ENCODE peak calls at places on chromosomes 4 and X, in five cellular contexts. One of them, this sample, is unnamed.

GRCh38 chr4:93359609-93360008 is 468.9 kb upstream of the ATOH1 start:
- DNase-seq in activated CD8-positive, alpha-beta T cell treated with anti-CD3 and anti-CD28 coated beads for 36 hours: no peak
- DNase-seq in GM13977: no peak
- DNase-seq in CD4-positive, alpha-beta T cell: no peak
- DNase-seq in upper lobe of right lung: no peak
- DNase-seq in this sample: no peak

GRCh38 chr4:183989471-183989870 is 84.4 kb downstream of the STOX2 start:
- DNase-seq in GM13977: no peak
- DNase-seq in upper lobe of right lung: no peak
- DNase-seq in activated CD8-positive, alpha-beta T cell treated with anti-CD3 and anti-CD28 coated beads for 36 hours: no peak
- DNase-seq in CD4-positive, alpha-beta T cell: no peak
- DNase-seq in this sample: no peak

GRCh38 chrX:24768556-24768955 is 74.8 kb downstream of the POLA1 start:
- DNase-seq in GM13977: no peak
- DNase-seq in upper lobe of right lung: no peak
- DNase-seq in CD4-positive, alpha-beta T cell: no peak
- DNase-seq in activated CD8-positive, alpha-beta T cell treated with anti-CD3 and anti-CD28 coated beads for 36 hours: no peak
- DNase-seq in this sample: no peak

GRCh38 chr4:114780205-114780604 is 181.6 kb downstream of the UGT8 start:
- DNase-seq in activated CD8-positive, alpha-beta T cell treated with anti-CD3 and anti-CD28 coated beads for 36 hours: no peak
- DNase-seq in upper lobe of right lung: no peak
- DNase-seq in CD4-positive, alpha-beta T cell: no peak
- DNase-seq in GM13977: no peak
- DNase-seq in this sample: no peak

GRCh38 chr4:88569944-88570455 is 22.3 kb upstream of the HERC3 start:
- DNase-seq in activated CD8-positive, alpha-beta T cell treated with anti-CD3 and anti-CD28 coated beads for 36 hours: no peak
- DNase-seq in GM13977: no peak
- DNase-seq in CD4-positive, alpha-beta T cell: no peak
- DNase-seq in upper lobe of right lung: no peak
- DNase-seq in this sample: no peak

GRCh38 chrX:54994099-54994498 is at the start of gene PFKFB1:
- DNase-seq in activated CD8-positive, alpha-beta T cell treated with anti-CD3 and anti-CD28 coated beads for 36 hours: no peak
- DNase-seq in CD4-positive, alpha-beta T cell: no peak
- DNase-seq in GM13977: no peak
- DNase-seq in upper lobe of right lung: no peak
- DNase-seq in this sample: no peak

GRCh38 chr4:124980276-124980752 is 267.8 kb upstream of the ANKRD50 start:
- DNase-seq in activated CD8-positive, alpha-beta T cell treated with anti-CD3 and anti-CD28 coated beads for 36 hours: no peak
- DNase-seq in GM13977: no peak
- DNase-seq in CD4-positive, alpha-beta T cell: no peak
- DNase-seq in upper lobe of right lung: no peak
- DNase-seq in this sample: no peak

GRCh38 chr4:73653695-73654106 is 33.5 kb upstream of the RASSF6 start:
- DNase-seq in upper lobe of right lung: no peak
- DNase-seq in GM13977: peak
- DNase-seq in CD4-positive, alpha-beta T cell: no peak
- DNase-seq in activated CD8-positive, alpha-beta T cell treated with anti-CD3 and anti-CD28 coated beads for 36 hours: peak
- DNase-seq in this sample: peak

GRCh38 chrX:17563076-17563475 is 174.2 kb upstream of the SCML1 start:
- DNase-seq in CD4-positive, alpha-beta T cell: no peak
- DNase-seq in upper lobe of right lung: no peak
- DNase-seq in GM13977: no peak
- DNase-seq in activated CD8-positive, alpha-beta T cell treated with anti-CD3 and anti-CD28 coated beads for 36 hours: no peak
- DNase-seq in this sample: no peak

GRCh38 chrX:132292753-132293152 is 73.5 kb upstream of the RAP2C start:
- DNase-seq in GM13977: peak
- DNase-seq in activated CD8-positive, alpha-beta T cell treated with anti-CD3 and anti-CD28 coated beads for 36 hours: peak
- DNase-seq in upper lobe of right lung: no peak
- DNase-seq in CD4-positive, alpha-beta T cell: no peak
- DNase-seq in this sample: peak

GRCh38 chr4:119124314-119124713 is 11.3 kb upstream of the MYOZ2 start:
- DNase-seq in GM13977: no peak
- DNase-seq in CD4-positive, alpha-beta T cell: no peak
- DNase-seq in upper lobe of right lung: no peak
- DNase-seq in activated CD8-positive, alpha-beta T cell treated with anti-CD3 and anti-CD28 coated beads for 36 hours: no peak
- DNase-seq in this sample: no peak

GRCh38 chr4:26574563-26574962 is 9.3 kb upstream of the TBC1D19 start:
- DNase-seq in CD4-positive, alpha-beta T cell: no peak
- DNase-seq in GM13977: no peak
- DNase-seq in activated CD8-positive, alpha-beta T cell treated with anti-CD3 and anti-CD28 coated beads for 36 hours: no peak
- DNase-seq in upper lobe of right lung: no peak
- DNase-seq in this sample: no peak

GRCh38 chr4:152482211-152482610 is 53.7 kb downstream of the FBXW7 start:
- DNase-seq in upper lobe of right lung: no peak
- DNase-seq in CD4-positive, alpha-beta T cell: no peak
- DNase-seq in activated CD8-positive, alpha-beta T cell treated with anti-CD3 and anti-CD28 coated beads for 36 hours: no peak
- DNase-seq in GM13977: no peak
- DNase-seq in this sample: no peak

GRCh38 chr4:80266267-80266901 is at the start of gene FGF5:
- DNase-seq in activated CD8-positive, alpha-beta T cell treated with anti-CD3 and anti-CD28 coated beads for 36 hours: peak
- DNase-seq in CD4-positive, alpha-beta T cell: no peak
- DNase-seq in GM13977: no peak
- DNase-seq in upper lobe of right lung: peak
- DNase-seq in this sample: peak

GRCh38 chr4:137180349-137180748 is 351.9 kb downstream of the PCDH18 start:
- DNase-seq in GM13977: no peak
- DNase-seq in upper lobe of right lung: no peak
- DNase-seq in activated CD8-positive, alpha-beta T cell treated with anti-CD3 and anti-CD28 coated beads for 36 hours: no peak
- DNase-seq in CD4-positive, alpha-beta T cell: no peak
- DNase-seq in this sample: no peak

GRCh38 chr4:6228158-6229067 is 28.1 kb upstream of the JAKMIP1 start:
- DNase-seq in upper lobe of right lung: no peak
- DNase-seq in GM13977: no peak
- DNase-seq in CD4-positive, alpha-beta T cell: no peak
- DNase-seq in activated CD8-positive, alpha-beta T cell treated with anti-CD3 and anti-CD28 coated beads for 36 hours: no peak
- DNase-seq in this sample: no peak

GRCh38 chr4:117239434-117239833 is 154.1 kb upstream of the TRAM1L1 start:
- DNase-seq in CD4-positive, alpha-beta T cell: no peak
- DNase-seq in GM13977: no peak
- DNase-seq in activated CD8-positive, alpha-beta T cell treated with anti-CD3 and anti-CD28 coated beads for 36 hours: no peak
- DNase-seq in upper lobe of right lung: no peak
- DNase-seq in this sample: no peak

GRCh38 chr4:188307591-188307990 is 168.3 kb downstream of the TRIML1 start:
- DNase-seq in GM13977: no peak
- DNase-seq in CD4-positive, alpha-beta T cell: no peak
- DNase-seq in upper lobe of right lung: no peak
- DNase-seq in activated CD8-positive, alpha-beta T cell treated with anti-CD3 and anti-CD28 coated beads for 36 hours: no peak
- DNase-seq in this sample: no peak

DNA sequence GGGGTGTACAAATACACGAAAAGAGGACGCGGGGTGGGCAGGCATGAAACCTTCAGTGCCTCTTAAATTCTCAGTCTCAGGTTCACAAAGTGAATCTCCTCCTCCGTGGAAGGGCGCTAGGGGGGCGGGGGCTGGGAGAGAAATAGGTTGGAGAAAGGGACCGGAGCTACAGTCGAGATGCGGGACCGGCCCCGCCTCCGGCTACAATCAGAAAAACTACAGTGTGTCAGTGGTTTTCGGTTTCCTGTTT is 3.4 kb downstream of the MAML3 start:
- DNase-seq in activated CD8-positive, alpha-beta T cell treated with anti-CD3 and anti-CD28 coated beads for 36 hours: no peak
- DNase-seq in upper lobe of right lung: no peak
- DNase-seq in CD4-positive, alpha-beta T cell: peak
- DNase-seq in GM13977: no peak
- DNase-seq in this sample: no peak
- TF ChIP-seq CTCF in activated CD8-positive, alpha-beta T cell treated with anti-CD3 and anti-CD28 coated beads for 36 hours: no peak
- TF ChIP-seq CTCF in upper lobe of right lung: no peak
- TF ChIP-seq CTCF in CD4-positive, alpha-beta T cell: no peak
- TF ChIP-seq CTCF in GM13977: no peak
- TF ChIP-seq CTCF in this sample: no peak

GRCh38 chrX:71622347-71623104 is 4.2 kb upstream of the CXCR3 start:
- DNase-seq in GM13977: peak
- DNase-seq in upper lobe of right lung: peak
- DNase-seq in activated CD8-positive, alpha-beta T cell treated with anti-CD3 and anti-CD28 coated beads for 36 hours: peak
- DNase-seq in CD4-positive, alpha-beta T cell: peak
- DNase-seq in this sample: peak
- TF ChIP-seq CTCF in GM13977: no peak
- TF ChIP-seq CTCF in upper lobe of right lung: peak
- TF ChIP-seq CTCF in activated CD8-positive, alpha-beta T cell treated with anti-CD3 and anti-CD28 coated beads for 36 hours: no peak
- TF ChIP-seq CTCF in CD4-positive, alpha-beta T cell: no peak
- TF ChIP-seq CTCF in this sample: no peak

GRCh38 chrX:8820910-8821527 is 19.8 kb upstream of the FAM9A start:
- DNase-seq in upper lobe of right lung: no peak
- DNase-seq in CD4-positive, alpha-beta T cell: no peak
- DNase-seq in GM13977: no peak
- DNase-seq in activated CD8-positive, alpha-beta T cell treated with anti-CD3 and anti-CD28 coated beads for 36 hours: peak
- DNase-seq in this sample: no peak
- TF ChIP-seq CTCF in upper lobe of right lung: no peak
- TF ChIP-seq CTCF in CD4-positive, alpha-beta T cell: no peak
- TF ChIP-seq CTCF in GM13977: no peak
- TF ChIP-seq CTCF in activated CD8-positive, alpha-beta T cell treated with anti-CD3 and anti-CD28 coated beads for 36 hours: no peak
- TF ChIP-seq CTCF in this sample: no peak

DNA sequence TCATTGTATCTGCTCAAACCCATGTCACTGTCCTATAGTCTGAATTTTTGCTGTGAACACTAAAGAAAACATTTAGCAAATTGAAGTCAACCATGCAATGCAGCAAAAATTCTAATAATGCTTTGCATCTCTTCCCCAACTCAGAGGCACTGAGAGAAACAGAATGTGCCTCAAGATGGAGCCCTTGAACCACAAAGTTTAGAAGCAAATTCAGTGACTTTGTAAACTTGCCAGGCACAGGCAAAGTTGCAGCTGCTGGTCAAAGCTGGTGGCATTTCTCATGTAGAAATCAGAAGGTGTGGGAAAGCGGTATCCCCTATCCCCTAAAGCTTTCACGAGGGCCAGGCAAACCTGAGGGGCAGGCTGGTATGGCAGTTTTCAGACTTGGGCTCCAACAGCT is 121.7 kb upstream of the DIPK2B start:
- DNase-seq in GM13977: no peak
- DNase-seq in CD4-positive, alpha-beta T cell: no peak
- DNase-seq in upper lobe of right lung: no peak
- DNase-seq in activated CD8-positive, alpha-beta T cell treated with anti-CD3 and anti-CD28 coated beads for 36 hours: peak
- DNase-seq in this sample: peak
- TF ChIP-seq CTCF in GM13977: peak
- TF ChIP-seq CTCF in CD4-positive, alpha-beta T cell: no peak
- TF ChIP-seq CTCF in upper lobe of right lung: peak
- TF ChIP-seq CTCF in activated CD8-positive, alpha-beta T cell treated with anti-CD3 and anti-CD28 coated beads for 36 hours: no peak
- TF ChIP-seq CTCF in this sample: peak

GRCh38 chr4:48193921-48194320 is 59.9 kb upstream of the TXK start:
- DNase-seq in CD4-positive, alpha-beta T cell: no peak
- DNase-seq in activated CD8-positive, alpha-beta T cell treated with anti-CD3 and anti-CD28 coated beads for 36 hours: no peak
- DNase-seq in upper lobe of right lung: no peak
- DNase-seq in GM13977: no peak
- DNase-seq in this sample: no peak
- TF ChIP-seq CTCF in CD4-positive, alpha-beta T cell: no peak
- TF ChIP-seq CTCF in activated CD8-positive, alpha-beta T cell treated with anti-CD3 and anti-CD28 coated beads for 36 hours: no peak
- TF ChIP-seq CTCF in upper lobe of right lung: no peak
- TF ChIP-seq CTCF in GM13977: no peak
- TF ChIP-seq CTCF in this sample: no peak

DNA sequence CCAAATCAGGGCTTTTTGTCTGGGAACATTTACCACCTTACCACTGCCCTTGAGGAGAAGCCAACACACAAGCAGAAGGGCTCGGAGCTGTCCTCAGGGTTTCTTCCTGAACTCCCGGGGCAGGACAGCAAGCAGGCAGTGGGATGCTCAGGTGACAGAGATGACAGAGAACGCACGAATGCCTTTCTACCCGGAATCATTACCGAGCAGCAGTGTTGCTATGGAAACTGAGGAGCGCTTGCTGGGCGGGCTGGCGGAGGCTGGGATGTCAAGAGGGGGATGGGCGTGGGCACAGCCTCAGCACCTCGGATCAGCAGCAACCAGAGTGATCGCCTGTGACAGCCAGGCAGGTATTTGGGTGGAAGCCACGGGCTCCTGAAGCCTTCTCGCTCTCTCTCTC is 17.8 kb downstream of the SSR4 start:
- DNase-seq in GM13977: no peak
- DNase-seq in CD4-positive, alpha-beta T cell: no peak
- DNase-seq in upper lobe of right lung: no peak
- DNase-seq in activated CD8-positive, alpha-beta T cell treated with anti-CD3 and anti-CD28 coated beads for 36 hours: no peak
- DNase-seq in this sample: no peak
- TF ChIP-seq CTCF in GM13977: no peak
- TF ChIP-seq CTCF in CD4-positive, alpha-beta T cell: no peak
- TF ChIP-seq CTCF in upper lobe of right lung: no peak
- TF ChIP-seq CTCF in activated CD8-positive, alpha-beta T cell treated with anti-CD3 and anti-CD28 coated beads for 36 hours: no peak
- TF ChIP-seq CTCF in this sample: no peak

GRCh38 chr4:13907255-13907751 is 279.8 kb upstream of the BOD1L1 start:
- DNase-seq in GM13977: no peak
- DNase-seq in upper lobe of right lung: no peak
- DNase-seq in CD4-positive, alpha-beta T cell: no peak
- DNase-seq in activated CD8-positive, alpha-beta T cell treated with anti-CD3 and anti-CD28 coated beads for 36 hours: no peak
- DNase-seq in this sample: no peak
- TF ChIP-seq CTCF in GM13977: no peak
- TF ChIP-seq CTCF in upper lobe of right lung: no peak
- TF ChIP-seq CTCF in CD4-positive, alpha-beta T cell: no peak
- TF ChIP-seq CTCF in activated CD8-positive, alpha-beta T cell treated with anti-CD3 and anti-CD28 coated beads for 36 hours: no peak
- TF ChIP-seq CTCF in this sample: no peak

DNA sequence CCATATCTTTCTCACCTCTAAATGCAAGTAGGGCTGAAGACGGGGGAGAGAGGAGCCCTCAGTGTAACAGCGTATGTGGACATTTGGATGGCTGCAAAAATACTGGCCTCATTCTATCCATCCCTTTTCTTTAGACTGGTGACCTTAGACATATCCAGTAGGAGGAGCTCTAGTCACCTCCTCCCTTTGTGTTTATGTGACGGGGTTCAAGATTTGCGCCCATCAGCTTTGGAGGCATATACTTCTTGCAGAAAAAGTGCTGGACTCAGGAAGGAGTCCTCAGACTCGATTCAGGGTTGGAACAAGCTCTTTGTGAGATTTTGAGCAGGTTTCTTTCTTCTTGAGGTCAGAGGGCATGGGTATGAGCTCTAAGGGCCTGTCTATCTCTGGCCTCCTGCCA is 86.2 kb downstream of the MAMLD1 start:
- DNase-seq in activated CD8-positive, alpha-beta T cell treated with anti-CD3 and anti-CD28 coated beads for 36 hours: no peak
- DNase-seq in upper lobe of right lung: no peak
- DNase-seq in CD4-positive, alpha-beta T cell: no peak
- DNase-seq in GM13977: no peak
- DNase-seq in this sample: no peak
- TF ChIP-seq CTCF in activated CD8-positive, alpha-beta T cell treated with anti-CD3 and anti-CD28 coated beads for 36 hours: no peak
- TF ChIP-seq CTCF in upper lobe of right lung: no peak
- TF ChIP-seq CTCF in CD4-positive, alpha-beta T cell: no peak
- TF ChIP-seq CTCF in GM13977: peak
- TF ChIP-seq CTCF in this sample: peak

GRCh38 chrX:42678133-42678532 is 99.8 kb downstream of the PPP1R2C start:
- DNase-seq in CD4-positive, alpha-beta T cell: no peak
- DNase-seq in activated CD8-positive, alpha-beta T cell treated with anti-CD3 and anti-CD28 coated beads for 36 hours: no peak
- DNase-seq in upper lobe of right lung: no peak
- DNase-seq in GM13977: no peak
- DNase-seq in this sample: no peak
- TF ChIP-seq CTCF in CD4-positive, alpha-beta T cell: no peak
- TF ChIP-seq CTCF in activated CD8-positive, alpha-beta T cell treated with anti-CD3 and anti-CD28 coated beads for 36 hours: no peak
- TF ChIP-seq CTCF in upper lobe of right lung: no peak
- TF ChIP-seq CTCF in GM13977: no peak
- TF ChIP-seq CTCF in this sample: no peak

GRCh38 chrX:134761788-134762187 is 103.5 kb upstream of the PLAC1 start:
- DNase-seq in GM13977: peak
- DNase-seq in CD4-positive, alpha-beta T cell: no peak
- DNase-seq in activated CD8-positive, alpha-beta T cell treated with anti-CD3 and anti-CD28 coated beads for 36 hours: peak
- DNase-seq in upper lobe of right lung: no peak
- DNase-seq in this sample: peak
- TF ChIP-seq CTCF in GM13977: peak
- TF ChIP-seq CTCF in CD4-positive, alpha-beta T cell: no peak
- TF ChIP-seq CTCF in activated CD8-positive, alpha-beta T cell treated with anti-CD3 and anti-CD28 coated beads for 36 hours: peak
- TF ChIP-seq CTCF in upper lobe of right lung: peak
- TF ChIP-seq CTCF in this sample: peak